ENCODE peak calls at places on chromosomes 13 and 19, in five cellular contexts. Z, N, D, U and T are unnamed samples.

GRCh38 chr19:623974-624373 is 9.4 kb downstream of the POLRMT start:
- DNase-seq in U (no peak), Z (no peak), N (no peak), D (no peak), T (no peak)

GRCh38 chr19:55156202-55157063 is 1.1 kb downstream of the TNNI3 start:
- DNase-seq in N (peak; percentile 31), U (peak; percentile 76), D (peak; percentile 28), Z (no peak), T (no peak)

GRCh38 chr19:32317045-32317444 is 28.4 kb upstream of the ZNF507 start:
- DNase-seq in N (no peak), D (no peak), U (no peak), Z (no peak), T (no peak)

GRCh38 chr13:25192489-25192888 is 20.4 kb upstream of the AMER2 start:
- DNase-seq in N (no peak), U (no peak), D (no peak), Z (no peak), T (no peak)

GRCh38 chr19:7219056-7219455 is 75.2 kb downstream of the INSR start:
- DNase-seq in D (no peak), Z (no peak), N (no peak), U (no peak), T (no peak)

GRCh38 chr19:49635530-49636229 is 4.3 kb downstream of the RRAS start:
- DNase-seq in Z (no peak), D (no peak), U (no peak), N (no peak), T (no peak)

GRCh38 chr19:58368561-58369360 is 6.2 kb upstream of the ZNF497 start:
- DNase-seq in Z (no peak), D (no peak), U (no peak), N (no peak), T (no peak)

GRCh38 chr13:111531505-111531904 is 211.1 kb downstream of the TEX29 start:
- DNase-seq in D (peak; percentile 46), Z (no peak), N (no peak), U (no peak), T (no peak)

GRCh38 chr13:97629601-97630272 is 195.8 kb downstream of the RAP2A start:
- DNase-seq in N (no peak), U (no peak), D (peak; percentile 58), Z (no peak), T (no peak)

GRCh38 chr19:50551713-50552187 is 16.5 kb downstream of the LRRC4B start:
- DNase-seq in Z (no peak), D (no peak), N (no peak), U (no peak), T (no peak)